ENCODE peak calls at places on chromosomes 13 and 19, in seven cellular contexts. W is GM23338, A is SK-N-SH, H is upper lobe of left lung, Q is transverse colon, U is breast epithelium, C is HCT116. I is an unnamed sample.

GRCh38 chr19:14786421-14786851 is 8.1 kb upstream of the ADGRE2 start:
- DNase-seq in W (peak; percentile 79), A (peak; percentile 65), H (peak; percentile 44), C (no peak), U (no peak), Q (no peak), I (peak; percentile 70)

GRCh38 chr19:1086618-1087017 is 8.6 kb downstream of the POLR2E start:
- DNase-seq in A (no peak), C (no peak), U (no peak), H (no peak), W (no peak), Q (no peak), I (no peak)

GRCh38 chr19:18017275-18018083 is 9.5 kb downstream of the ARRDC2 start:
- DNase-seq in C (no peak), U (no peak), A (no peak), W (no peak), H (peak; percentile 57), Q (no peak), I (no peak)

GRCh38 chr19:15280915-15281683 is 48.9 kb upstream of the EPHX3 start:
- DNase-seq in U (peak; percentile 68), H (peak; percentile 82), Q (peak; percentile 69), A (peak; percentile 70), C (no peak), W (no peak), I (no peak)

GRCh38 chr13:32135655-32136054 is 104.1 kb downstream of the FRY start:
- DNase-seq in W (no peak), U (no peak), C (no peak), H (no peak), A (no peak), Q (no peak), I (no peak)

GRCh38 chr13:111448504-111448903 is 128.1 kb downstream of the TEX29 start:
- DNase-seq in C (no peak), U (no peak), Q (no peak), A (no peak), H (no peak), W (no peak), I (peak; percentile 61)

GRCh38 chr19:35184884-35185283 is 30.3 kb downstream of the FXYD5 start:
- DNase-seq in W (no peak), A (no peak), U (no peak), H (no peak), C (no peak), Q (no peak), I (no peak)

GRCh38 chr13:71751074-71751473 is 115.9 kb downstream of the DACH1 start:
- DNase-seq in A (peak; percentile 43), C (no peak), Q (no peak), H (no peak), U (no peak), W (no peak), I (no peak)

GRCh38 chr19:13085673-13086072 is 17.0 kb downstream of the LYL1 start:
- DNase-seq in H (peak; percentile 89), A (no peak), Q (no peak), W (no peak), C (no peak), U (no peak), I (no peak)

GRCh38 chr19:1446713-1447564 is 3.0 kb upstream of the APC2 start:
- DNase-seq in H (no peak), Q (no peak), U (no peak), W (peak; percentile 68), C (no peak), A (peak; percentile 73), I (no peak)

GRCh38 chr19:468587-469256 is 7.9 kb upstream of the SHC2 start:
- DNase-seq in W (no peak), H (no peak), A (no peak), Q (no peak), C (no peak), U (no peak), I (no peak)

GRCh38 chr19:8401981-8402411 is 11.1 kb upstream of the MARCHF2 start:
- DNase-seq in H (no peak), A (no peak), Q (no peak), W (no peak), U (no peak), C (no peak), I (no peak)

GRCh38 chr19:57903298-57904174 is 12.9 kb downstream of the ZNF417 start:
- DNase-seq in Q (no peak), U (no peak), C (peak; percentile 4), W (peak; percentile 73), H (no peak), A (peak; percentile 42), I (no peak)

GRCh38 chr19:3509566-3509989 is 3.5 kb downstream of the FZR1 start:
- DNase-seq in A (no peak), W (no peak), C (no peak), Q (no peak), H (no peak), U (no peak), I (no peak)

GRCh38 chr13:106477303-106477702 is 58.2 kb downstream of the EFNB2 start:
- DNase-seq in H (no peak), A (no peak), W (no peak), Q (peak; percentile 35), U (no peak), C (no peak), I (no peak)

GRCh38 chr13:106481919-106482318 is 53.5 kb downstream of the EFNB2 start:
- DNase-seq in W (no peak), C (no peak), H (no peak), U (no peak), A (no peak), Q (no peak), I (no peak)

GRCh38 chr13:106475852-106476251 is 59.6 kb downstream of the EFNB2 start:
- DNase-seq in Q (no peak), C (no peak), U (no peak), H (no peak), A (no peak), W (no peak), I (no peak)

GRCh38 chr13:106480511-106480910 is 55.0 kb downstream of the EFNB2 start:
- DNase-seq in H (no peak), U (no peak), A (no peak), C (no peak), W (no peak), Q (no peak), I (no peak)

DNA sequence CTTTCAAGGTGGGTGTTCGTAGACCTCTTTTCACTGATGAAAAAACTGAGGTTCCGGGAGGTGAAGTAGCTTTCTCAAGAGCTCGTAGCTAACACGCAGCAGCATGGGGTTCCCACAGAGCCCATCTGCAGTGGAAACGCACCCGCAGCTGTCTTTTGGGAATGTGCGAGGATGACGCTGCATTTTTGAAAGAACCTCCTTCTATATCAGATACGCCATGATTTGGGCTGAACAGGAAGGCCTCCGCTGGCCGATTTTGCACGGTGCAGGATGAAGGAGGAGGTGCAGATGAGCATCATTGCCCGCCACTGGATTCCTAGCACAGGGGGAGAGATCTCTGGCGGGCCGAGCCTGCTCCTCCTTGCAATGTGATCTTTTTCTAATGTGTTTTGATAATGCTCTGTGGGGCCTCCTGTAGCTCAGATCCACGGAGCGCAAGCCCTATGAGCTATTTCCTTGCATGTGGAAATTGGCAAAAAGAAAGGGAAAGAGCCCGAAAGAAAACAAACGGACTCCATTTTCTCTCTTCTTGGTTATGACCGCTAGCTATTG is 55.5 kb downstream of the EFNB2 start:
- DNase-seq in W (peak; percentile 24), U (no peak), Q (no peak), H (no peak), A (no peak), C (no peak), I (no peak)
- H3K4me1 ChIP-seq in W (peaks cover 6% of the 10 kb centered on the region), U (no peaks in the 10 kb centered on the region), Q (peaks cover 4% of the 10 kb centered on the region), H (peaks cover 4% of the 10 kb centered on the region), A (no peaks in the 10 kb centered on the region), C (no peaks in the 10 kb centered on the region), I (peaks cover 11% of the 10 kb centered on the region)

GRCh38 chr19:10692673-10693264 is 8.5 kb upstream of the QTRT1 start:
- DNase-seq in H (no peak), Q (no peak), U (no peak), W (peak; percentile 73), C (no peak), A (no peak), I (no peak)

GRCh38 chr19:10691883-10692282 is 9.4 kb upstream of the QTRT1 start:
- DNase-seq in A (no peak), Q (no peak), H (no peak), C (no peak), U (no peak), W (no peak), I (no peak)

GRCh38 chr19:10688545-10689280 is 12.5 kb upstream of the QTRT1 start:
- DNase-seq in W (no peak), U (no peak), A (no peak), C (no peak), H (no peak), Q (no peak), I (no peak)

GRCh38 chr19:10691178-10691881 is 9.9 kb upstream of the QTRT1 start:
- DNase-seq in U (no peak), C (no peak), W (no peak), Q (no peak), A (no peak), H (no peak), I (no peak)

GRCh38 chr19:10690351-10690781 is 10.9 kb upstream of the QTRT1 start:
- DNase-seq in W (no peak), C (no peak), H (no peak), Q (no peak), U (no peak), A (no peak), I (no peak)
- TF ChIP-seq POLR2AphosphoS5 in W (no peak), C (no peak), H (no peak), Q (no peak), U (no peak), A (no peak), I (no peak)

GRCh38 chr19:41937525-41937924 is 9.3 kb upstream of the ERFL start:
- DNase-seq in H (no peak), W (peak; percentile 16), Q (no peak), C (no peak), U (no peak), A (no peak), I (no peak)

GRCh38 chr19:41936961-41937360 is 8.7 kb upstream of the ERFL start:
- DNase-seq in H (no peak), W (peak; percentile 1), A (no peak), U (no peak), Q (no peak), C (no peak), I (no peak)

GRCh38 chr19:41936416-41936850 is 8.2 kb upstream of the ERFL start:
- DNase-seq in U (no peak), W (no peak), H (no peak), Q (no peak), C (no peak), A (no peak), I (no peak)

GRCh38 chr19:41939861-41940442 is 11.7 kb upstream of the ERFL start:
- DNase-seq in Q (peak; percentile 62), C (no peak), W (peak; percentile 77), A (peak; percentile 87), U (no peak), H (peak; percentile 34), I (no peak)

DNA sequence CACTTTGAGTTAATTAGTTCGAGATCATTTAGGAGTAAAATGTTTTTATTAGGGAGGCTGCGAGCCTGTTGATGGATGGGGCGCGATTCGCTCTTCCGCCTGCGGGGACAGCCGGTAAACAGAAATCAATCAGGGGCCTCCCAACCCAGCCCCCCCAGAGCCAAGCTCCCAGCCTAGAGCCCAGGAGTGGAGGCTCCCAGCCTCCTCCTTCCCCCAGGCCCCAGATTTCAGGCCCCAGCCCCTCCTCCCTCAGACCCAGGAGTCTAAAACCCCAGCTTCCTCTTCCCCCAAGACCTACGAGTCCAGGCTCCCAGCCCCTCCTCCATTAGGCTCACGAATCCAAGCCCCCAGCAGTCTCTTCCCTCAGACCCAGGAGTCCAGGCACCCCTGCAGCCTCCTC is 9.7 kb upstream of the ERFL start:
- DNase-seq in A (peak; percentile 71), W (peak; percentile 49), H (no peak), U (no peak), C (no peak), Q (no peak), I (no peak)
- TF ChIP-seq CTCF in A (peak; percentile 19), W (no peak), H (no peak), U (no peak), C (peak; percentile 25), Q (no peak), I (no peak)

GRCh38 chr19:34180709-34181108 is 8.4 kb downstream of the LSM14A start:
- DNase-seq in A (peak; percentile 13), H (no peak), W (no peak), U (no peak), Q (no peak), C (no peak), I (no peak)
- H3K4me1 ChIP-seq in A (peaks cover 43% of the 10 kb centered on the region), H (peaks cover 72% of the 10 kb centered on the region), W (peaks cover 34% of the 10 kb centered on the region), U (no peaks in the 10 kb centered on the region), Q (peaks cover 43% of the 10 kb centered on the region), C (no peaks in the 10 kb centered on the region), I (peaks cover 98% of the 10 kb centered on the region)